ENCODE peak calls at places on chromosomes 12 and 14, in four cellular contexts. One of them, this sample, is unnamed.

GRCh38 chr14:32286602-32287001 is 42.5 kb upstream of the AKAP6 start:
- DNase-seq in suprapubic skin: no peak
- DNase-seq in body of pancreas: no peak
- DNase-seq in stomach: no peak
- DNase-seq in this sample: no peak

GRCh38 chr14:100333867-100334266 is 10.7 kb downstream of the SLC25A47 start:
- DNase-seq in body of pancreas: no peak
- DNase-seq in stomach: no peak
- DNase-seq in suprapubic skin: no peak
- DNase-seq in this sample: no peak

GRCh38 chr14:52269100-52269499 is 1.6 kb downstream of the PTGDR start:
- DNase-seq in suprapubic skin: no peak
- DNase-seq in stomach: no peak
- DNase-seq in body of pancreas: no peak
- DNase-seq in this sample: no peak

GRCh38 chr12:115213538-115213961 is 529.6 kb upstream of the TBX3 start:
- DNase-seq in body of pancreas: no peak
- DNase-seq in suprapubic skin: no peak
- DNase-seq in stomach: no peak
- DNase-seq in this sample: peak

GRCh38 chr14:88621090-88621489 is 58.3 kb downstream of the ZC3H14 start:
- DNase-seq in suprapubic skin: no peak
- DNase-seq in body of pancreas: no peak
- DNase-seq in stomach: no peak
- DNase-seq in this sample: no peak

GRCh38 chr12:46224401-46224800 is 44.4 kb downstream of the SLC38A1 start:
- DNase-seq in stomach: no peak
- DNase-seq in body of pancreas: peak
- DNase-seq in suprapubic skin: no peak
- DNase-seq in this sample: no peak

GRCh38 chr12:128268348-128268725 is 1.4 kb downstream of the TMEM132C start:
- DNase-seq in stomach: no peak
- DNase-seq in suprapubic skin: no peak
- DNase-seq in body of pancreas: no peak
- DNase-seq in this sample: no peak

GRCh38 chr14:63857467-63858030 is 4.7 kb downstream of the SYNE2 start:
- DNase-seq in suprapubic skin: no peak
- DNase-seq in body of pancreas: no peak
- DNase-seq in stomach: no peak
- DNase-seq in this sample: no peak

GRCh38 chr14:65098586-65098985 is 3.7 kb downstream of the MAX start:
- DNase-seq in suprapubic skin: no peak
- DNase-seq in body of pancreas: no peak
- DNase-seq in stomach: no peak
- DNase-seq in this sample: no peak

GRCh38 chr12:1357171-1357570 is 237.2 kb downstream of the FBXL14 start:
- DNase-seq in stomach: no peak
- DNase-seq in body of pancreas: no peak
- DNase-seq in suprapubic skin: no peak
- DNase-seq in this sample: no peak

GRCh38 chr14:100288382-100289185 is 17.7 kb downstream of the SLC25A29 start:
- DNase-seq in stomach: no peak
- DNase-seq in suprapubic skin: no peak
- DNase-seq in body of pancreas: no peak
- DNase-seq in this sample: peak

GRCh38 chr12:25949343-25949742 is 9.1 kb upstream of the RASSF8 start:
- DNase-seq in body of pancreas: no peak
- DNase-seq in stomach: no peak
- DNase-seq in suprapubic skin: no peak
- DNase-seq in this sample: no peak

GRCh38 chr12:32788405-32788804 is 32.7 kb upstream of the YARS2 start:
- DNase-seq in stomach: no peak
- DNase-seq in body of pancreas: no peak
- DNase-seq in suprapubic skin: no peak
- DNase-seq in this sample: no peak

GRCh38 chr12:87599459-87599858 is 429.7 kb downstream of the C12orf50 start:
- DNase-seq in suprapubic skin: no peak
- DNase-seq in body of pancreas: no peak
- DNase-seq in stomach: no peak
- DNase-seq in this sample: no peak

DNA sequence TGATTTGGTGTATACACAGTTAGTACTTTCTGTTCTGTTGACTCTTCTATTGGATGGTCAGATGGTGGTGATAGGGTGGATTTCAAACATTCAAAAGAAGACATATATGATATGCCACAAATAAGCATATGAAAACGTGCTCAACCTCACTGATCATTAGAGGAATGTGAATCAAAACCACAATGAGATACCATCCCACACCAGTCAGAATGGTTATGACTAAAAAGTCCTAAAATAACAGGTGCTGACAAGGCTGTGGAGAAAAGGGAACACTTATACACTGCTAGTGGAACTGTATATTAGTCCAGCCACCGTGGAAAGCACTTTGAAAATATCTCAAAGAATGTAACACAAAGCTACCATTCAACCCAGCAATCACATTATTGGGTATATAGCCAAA is 425.5 kb downstream of the C12orf50 start:
- DNase-seq in suprapubic skin: no peak
- DNase-seq in body of pancreas: no peak
- DNase-seq in stomach: no peak
- DNase-seq in this sample: no peak
- TF ChIP-seq POLR2A in suprapubic skin: no peak
- TF ChIP-seq POLR2A in body of pancreas: no peak
- TF ChIP-seq POLR2A in stomach: no peak
- TF ChIP-seq POLR2A in this sample: no peak

DNA sequence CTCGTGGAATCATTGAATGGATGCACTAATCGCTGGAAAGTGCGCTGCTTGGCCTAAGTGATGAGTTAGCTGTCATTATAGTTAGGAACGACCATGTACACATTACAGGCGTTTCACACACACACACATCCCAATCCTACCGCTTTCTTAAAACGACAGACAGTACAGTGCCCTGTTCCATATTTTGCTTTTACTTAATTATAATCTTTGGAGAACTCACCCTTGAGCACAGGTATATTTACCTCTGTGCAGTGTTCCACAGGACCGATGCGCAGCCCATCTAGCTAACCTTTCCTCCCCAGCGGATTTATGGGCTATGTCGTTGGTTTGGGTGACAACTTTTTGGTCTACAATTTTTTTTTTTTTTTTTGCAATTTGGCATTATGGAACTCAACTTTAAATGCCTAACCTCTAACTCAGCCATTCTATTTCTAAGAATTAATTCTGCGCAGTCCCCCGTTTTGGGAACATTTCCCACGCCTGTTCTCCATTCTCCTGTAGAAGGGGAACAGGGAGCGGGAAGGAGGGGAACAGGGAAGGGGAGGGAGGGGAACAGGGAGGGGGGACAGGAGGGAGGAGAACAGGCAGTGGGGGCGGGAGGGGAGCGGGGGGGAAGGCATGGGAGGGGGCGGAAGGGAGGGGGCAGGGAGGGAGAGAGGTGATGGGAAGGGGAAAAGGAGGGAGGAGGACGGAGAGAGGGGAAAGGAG is 663 bp upstream of the ULK1 start:
- DNase-seq in stomach: no peak
- DNase-seq in suprapubic skin: no peak
- DNase-seq in body of pancreas: no peak
- DNase-seq in this sample: no peak
- H3K4me3 ChIP-seq in stomach: peak
- H3K4me3 ChIP-seq in suprapubic skin: peak
- H3K4me3 ChIP-seq in body of pancreas: no peak
- H3K4me3 ChIP-seq in this sample: peak

GRCh38 chr12:55720071-55720564 is at the start of gene RDH5:
- DNase-seq in suprapubic skin: no peak
- DNase-seq in body of pancreas: peak
- DNase-seq in stomach: peak
- DNase-seq in this sample: peak
- TF ChIP-seq POLR2A in suprapubic skin: no peak
- TF ChIP-seq POLR2A in body of pancreas: peak
- TF ChIP-seq POLR2A in stomach: no peak
- TF ChIP-seq POLR2A in this sample: no peak

GRCh38 chr14:104798300-104799238 is 2.3 kb upstream of the ZBTB42 start:
- DNase-seq in body of pancreas: no peak
- DNase-seq in suprapubic skin: no peak
- DNase-seq in stomach: no peak
- DNase-seq in this sample: no peak

GRCh38 chr14:104801284-104802119 is 601 bp downstream of the ZBTB42 start:
- DNase-seq in suprapubic skin: no peak
- DNase-seq in body of pancreas: peak
- DNase-seq in stomach: peak
- DNase-seq in this sample: no peak

GRCh38 chr14:104800600-104801283 is at the start of gene ZBTB42:
- DNase-seq in stomach: peak
- DNase-seq in body of pancreas: peak
- DNase-seq in suprapubic skin: no peak
- DNase-seq in this sample: peak

GRCh38 chr14:104799239-104799599 is 1.7 kb upstream of the ZBTB42 start:
- DNase-seq in stomach: no peak
- DNase-seq in suprapubic skin: no peak
- DNase-seq in body of pancreas: no peak
- DNase-seq in this sample: no peak

DNA sequence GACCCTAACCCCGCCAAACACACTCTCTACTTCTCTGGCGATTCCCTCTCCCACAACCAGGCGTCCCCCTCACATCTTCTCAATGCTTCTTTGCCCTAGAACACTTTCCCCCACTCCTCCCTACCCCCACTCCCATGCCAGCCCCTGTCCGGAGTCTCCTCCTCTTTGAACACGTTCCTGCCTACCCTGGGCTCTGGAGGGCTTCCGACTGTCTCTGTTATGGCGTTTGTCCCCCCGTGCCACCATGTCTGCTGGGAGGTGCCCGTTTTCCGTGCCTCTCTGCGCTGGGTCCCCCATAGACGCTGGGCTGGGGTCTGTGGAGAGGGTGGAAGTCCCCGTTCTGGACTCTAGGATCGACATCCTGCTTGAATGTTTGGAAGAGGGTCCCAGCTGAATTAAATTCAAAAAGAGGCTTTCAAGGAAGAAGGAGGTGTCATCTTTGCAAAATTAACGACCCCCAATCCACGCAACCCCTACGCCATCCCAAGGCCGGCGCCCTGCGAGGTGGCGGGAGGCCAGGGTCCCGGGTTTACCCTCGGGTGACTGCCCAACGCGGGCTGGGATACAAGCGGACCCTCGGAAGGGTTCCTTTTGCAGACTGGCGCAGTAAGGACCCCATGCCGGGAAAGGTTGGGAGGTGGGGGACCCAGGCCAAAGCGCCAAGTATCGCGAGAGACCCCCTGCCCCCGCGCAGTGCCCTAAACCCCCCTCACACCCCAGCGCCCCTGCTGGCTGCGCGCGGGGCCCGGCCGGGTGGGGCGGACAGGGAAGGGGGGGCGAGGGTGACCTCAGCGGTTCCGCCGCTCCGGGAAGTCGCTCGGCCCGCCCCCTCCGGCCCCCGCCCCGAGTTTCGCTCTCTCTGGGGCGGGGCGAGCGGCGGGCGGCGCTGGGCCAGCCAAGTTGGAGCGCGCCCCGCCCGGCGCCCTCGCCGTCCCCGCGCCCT is 973 bp upstream of the ZBTB42 start:
- DNase-seq in stomach: peak
- DNase-seq in suprapubic skin: peak
- DNase-seq in body of pancreas: peak
- DNase-seq in this sample: peak
- H3K4me3 ChIP-seq in stomach: peak
- H3K4me3 ChIP-seq in suprapubic skin: peak
- H3K4me3 ChIP-seq in body of pancreas: no peak
- H3K4me3 ChIP-seq in this sample: peak

DNA sequence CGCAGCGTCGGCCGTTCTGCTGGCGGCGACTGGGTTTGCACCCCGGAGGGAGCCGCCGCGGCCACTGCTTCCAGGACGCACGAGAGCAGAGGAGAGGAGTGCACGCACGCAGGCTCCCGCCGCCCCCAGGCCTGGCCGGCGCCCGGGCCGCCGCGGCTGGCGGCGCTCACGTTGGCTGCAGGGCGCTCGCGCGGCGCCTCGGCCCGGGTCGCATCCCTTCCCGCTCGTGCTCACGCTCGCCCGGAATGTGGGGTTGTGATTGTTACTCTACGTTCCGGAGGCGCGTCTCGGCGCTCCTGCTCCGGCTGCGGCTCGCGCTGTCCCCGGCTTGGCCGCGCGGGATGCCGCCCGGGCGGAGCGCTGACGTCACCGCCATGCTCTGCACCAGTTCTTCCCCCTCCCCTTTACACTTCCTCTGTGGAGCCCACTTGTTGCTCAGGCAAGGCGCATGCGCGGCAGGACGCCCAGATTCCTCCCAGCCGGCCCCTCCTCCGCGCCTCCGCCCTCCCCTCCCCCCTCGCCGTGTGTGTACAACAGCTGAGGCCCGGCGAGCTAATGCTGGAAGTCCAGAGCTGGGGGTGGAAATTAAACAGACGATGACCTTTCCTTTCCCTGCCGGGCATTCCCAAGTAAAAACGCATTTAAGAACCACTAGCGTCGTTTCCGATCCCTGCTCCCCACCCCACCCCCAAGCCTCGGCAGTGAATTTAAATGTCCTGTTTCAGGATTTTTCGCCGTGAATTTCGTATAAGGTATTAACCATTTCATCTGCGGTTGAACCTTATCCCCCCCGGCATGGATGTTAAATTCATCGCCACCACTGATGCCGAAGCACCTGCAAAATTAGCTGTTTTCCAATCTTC is at the start of gene IRF2BPL:
- DNase-seq in body of pancreas: peak
- DNase-seq in stomach: peak
- DNase-seq in suprapubic skin: peak
- DNase-seq in this sample: peak
- TF ChIP-seq POLR2A in body of pancreas: peak
- TF ChIP-seq POLR2A in stomach: peak
- TF ChIP-seq POLR2A in suprapubic skin: peak
- TF ChIP-seq POLR2A in this sample: peak

DNA sequence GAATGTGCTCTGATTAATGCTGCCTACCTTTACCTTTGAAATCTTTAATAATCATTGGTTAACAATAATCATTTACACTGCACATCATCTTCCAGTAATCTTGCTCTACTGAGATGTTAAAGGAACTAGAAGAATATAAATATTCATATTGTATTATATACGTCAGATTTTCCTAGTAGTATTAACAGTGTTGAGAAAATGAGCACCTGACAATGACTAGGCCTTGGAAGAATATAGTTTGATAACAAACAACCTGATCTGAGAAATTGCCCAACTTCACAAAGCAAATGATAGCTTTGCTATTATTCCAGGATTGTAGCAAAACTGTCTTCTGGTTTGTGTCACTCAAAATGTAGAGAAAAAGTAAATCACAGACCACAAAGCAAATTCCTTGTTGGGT is 467.1 kb downstream of the NOVA1 start:
- DNase-seq in stomach: no peak
- DNase-seq in body of pancreas: no peak
- DNase-seq in suprapubic skin: no peak
- DNase-seq in this sample: no peak
- H3K4me3 ChIP-seq in stomach: no peak
- H3K4me3 ChIP-seq in body of pancreas: no peak
- H3K4me3 ChIP-seq in suprapubic skin: no peak
- H3K4me3 ChIP-seq in this sample: no peak

This sample was measured in testis.